ENCODE peak calls at places on chromosomes 4 and X, in four cellular contexts. H, J, A and B are unnamed samples.

GRCh38 chr4:122669911-122670738 is 49.3 kb upstream of the IL21 start:
- DNase-seq in H (no peak), J (no peak), A (no peak), B (no peak)

GRCh38 chrX:101485212-101486064 is at the start of gene ARMCX4:
- DNase-seq in H (no peak), J (no peak), A (no peak), B (no peak)

GRCh38 chrX:54413753-54414152 is 26.5 kb upstream of the TSR2 start:
- DNase-seq in H (no peak), J (peak), A (no peak), B (no peak)

GRCh38 chr4:150126880-150127236 is 48.6 kb downstream of the DCLK2 start:
- DNase-seq in H (no peak), J (no peak), A (peak), B (no peak)

GRCh38 chr4:174681723-174682300 is 147.2 kb downstream of the GLRA3 start:
- DNase-seq in H (peak), J (no peak), A (no peak), B (no peak)

GRCh38 chr4:139502312-139502946 is 48.5 kb downstream of the RAB33B start:
- DNase-seq in H (no peak), J (no peak), A (no peak), B (no peak)

GRCh38 chr4:172975651-172976229 is 192.9 kb upstream of the GALNT7 start:
- DNase-seq in H (no peak), J (no peak), A (no peak), B (no peak)

GRCh38 chrX:100289159-100289558 is 120.9 kb downstream of the PCDH19 start:
- DNase-seq in H (no peak), J (no peak), A (no peak), B (no peak)

GRCh38 chr4:24067781-24068193 is 177.9 kb upstream of the PPARGC1A start:
- DNase-seq in H (no peak), J (no peak), A (no peak), B (no peak)

GRCh38 chr4:56466910-56467283 is 520 bp upstream of the SRP72 start:
- DNase-seq in H (peak), J (no peak), A (no peak), B (no peak)

GRCh38 chr4:66887061-66887460 is 658.2 kb downstream of the CENPC start:
- DNase-seq in H (no peak), J (no peak), A (no peak), B (no peak)

GRCh38 chr4:149884529-149885206 is 69.0 kb upstream of the IQCM start:
- DNase-seq in H (no peak), J (no peak), A (no peak), B (no peak)

GRCh38 chrX:12463873-12464272 is 325.6 kb downstream of the FRMPD4 start:
- DNase-seq in H (no peak), J (no peak), A (no peak), B (no peak)

GRCh38 chr4:159374749-159375535 is 272.1 kb downstream of the RAPGEF2 start:
- DNase-seq in H (no peak), J (no peak), A (no peak), B (no peak)
- TF ChIP-seq SP1 in H (no peak), J (no peak), A (no peak), B (no peak)

DNA sequence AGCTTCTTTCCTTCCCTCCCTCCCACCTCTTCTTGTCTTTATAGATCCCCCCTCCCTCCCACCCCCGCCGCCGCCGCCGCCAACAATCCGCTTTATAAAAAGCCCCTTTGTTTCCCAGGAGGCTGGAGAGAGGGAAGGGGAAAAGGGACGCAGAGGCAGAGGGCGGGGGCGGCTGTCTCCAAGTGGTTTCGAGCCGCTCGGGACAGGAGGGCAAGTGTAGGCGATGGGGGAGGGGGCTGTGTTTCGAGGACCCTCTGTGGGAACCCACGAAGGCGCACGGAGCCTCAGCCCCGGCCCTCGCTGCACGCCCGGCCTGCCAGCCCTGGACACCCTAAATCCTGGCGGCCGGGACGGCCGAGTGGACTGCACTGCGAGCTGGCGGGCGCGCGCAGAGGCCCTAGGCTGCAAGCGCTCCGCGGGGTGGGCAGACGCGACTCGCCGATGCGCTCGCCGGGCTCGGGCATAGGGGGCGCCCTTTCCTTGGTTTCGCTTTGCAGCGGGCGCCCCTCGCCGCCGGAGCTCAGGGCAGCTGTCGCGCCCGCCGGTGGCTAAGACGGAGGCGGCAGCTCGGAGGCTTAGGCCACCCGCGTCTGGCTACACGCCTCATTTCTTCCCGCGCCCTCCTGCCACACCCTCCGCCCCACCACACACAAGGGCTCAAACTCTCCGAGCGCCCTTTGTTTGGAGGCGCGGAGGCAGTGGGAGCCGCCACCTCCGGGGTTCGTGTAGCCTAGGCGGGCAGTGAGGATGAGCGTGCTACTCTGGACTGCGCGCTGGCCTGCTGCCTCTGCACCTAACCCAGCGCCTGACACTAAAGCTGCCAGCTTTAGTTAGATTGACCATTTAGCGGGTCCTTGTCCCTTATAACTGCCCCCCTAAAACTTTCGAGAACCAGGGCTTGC is 2.2 kb downstream of the MAMLD1 start:
- DNase-seq in H (peak), J (no peak), A (no peak), B (peak)
- TF ChIP-seq BHLHE40 in H (no peak), J (no peak), A (no peak), B (no peak)

GRCh38 chr4:158067646-158068045 is 105.2 kb downstream of the GASK1B start:
- DNase-seq in H (no peak), J (no peak), A (no peak), B (no peak)
- TF ChIP-seq SP1 in H (no peak), J (no peak), A (no peak), B (no peak)

GRCh38 chrX:71175531-71175930 is 30.9 kb downstream of the NLGN3 start:
- DNase-seq in H (no peak), J (no peak), A (no peak), B (no peak)

GRCh38 chrX:71181910-71182799 is 37.5 kb downstream of the NLGN3 start:
- DNase-seq in H (peak), J (peak), A (peak), B (peak)

GRCh38 chrX:71177327-71177726 is 32.7 kb downstream of the NLGN3 start:
- DNase-seq in H (no peak), J (peak), A (no peak), B (no peak)

GRCh38 chrX:71181558-71181909 is 36.9 kb downstream of the NLGN3 start:
- DNase-seq in H (peak), J (no peak), A (no peak), B (no peak)

DNA sequence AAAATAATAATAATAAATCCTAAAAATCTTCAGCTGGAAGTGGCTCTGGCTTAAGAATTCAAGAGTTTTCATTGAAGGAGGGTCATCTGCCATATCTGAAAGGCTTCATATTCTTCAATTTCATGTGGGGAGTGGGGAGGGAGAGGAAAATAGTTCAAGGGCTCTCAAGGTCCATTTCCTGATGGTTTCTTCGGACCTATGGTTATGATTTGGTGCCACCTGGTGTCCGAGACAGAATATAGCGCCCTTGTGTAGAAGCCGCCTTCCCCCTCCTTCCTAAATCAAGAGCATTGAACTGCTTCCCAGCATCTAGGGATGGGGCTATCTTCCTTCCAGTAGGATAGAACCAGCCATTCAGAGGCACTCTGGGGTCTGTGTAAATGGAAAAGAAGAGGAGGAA is 34.3 kb downstream of the NLGN3 start:
- DNase-seq in H (peak), J (peak), A (peak), B (peak)
- TF ChIP-seq BHLHE40 in H (no peak), J (no peak), A (no peak), B (no peak)

GRCh38 chrX:38717871-38718270 is 83.4 kb upstream of the MID1IP1 start:
- DNase-seq in H (peak), J (peak), A (no peak), B (peak)
- TF ChIP-seq SP1 in H (no peak), J (no peak), A (no peak), B (no peak)

GRCh38 chr4:48603366-48604003 is 113.4 kb downstream of the ZAR1 start:
- DNase-seq in H (no peak), J (peak), A (no peak), B (no peak)
- TF ChIP-seq BHLHE40 in H (no peak), J (no peak), A (no peak), B (no peak)

GRCh38 chr4:156673483-156673882 is 298.1 kb downstream of the PDGFC start:
- DNase-seq in H (no peak), J (no peak), A (no peak), B (no peak)

GRCh38 chr4:156672924-156673323 is 298.7 kb downstream of the PDGFC start:
- DNase-seq in H (no peak), J (no peak), A (no peak), B (no peak)

GRCh38 chr4:156676116-156676851 is 295.3 kb downstream of the PDGFC start:
- DNase-seq in H (no peak), J (no peak), A (no peak), B (no peak)

GRCh38 chr4:156677136-156677535 is 294.5 kb downstream of the PDGFC start:
- DNase-seq in H (no peak), J (peak), A (no peak), B (peak)

GRCh38 chr4:156672492-156672891 is 299.1 kb downstream of the PDGFC start:
- DNase-seq in H (no peak), J (no peak), A (no peak), B (no peak)
- TF ChIP-seq SP1 in H (no peak), J (no peak), A (no peak), B (no peak)

GRCh38 chr4:52376107-52376704 is 282.9 kb downstream of the USP46 start:
- DNase-seq in H (peak), J (peak), A (no peak), B (peak)
- TF ChIP-seq BHLHE40 in H (no peak), J (no peak), A (no peak), B (no peak)